ENCODE peak calls at places on chromosomes 1 and 21, in seven cellular contexts. One of them, this sample, is unnamed.

GRCh38 chr1:234607091-234608025 is 2.6 kb downstream of the IRF2BP2 start:
- DNase-seq in hypothalamus: no peak
- DNase-seq in H4: peak; percentile 53
- DNase-seq in HTR-8/SVneo: no peak
- DNase-seq in LHCN-M2: peak; percentile 68
- DNase-seq in activated T-cell treated with anti-CD3 and anti-CD28 coated beads for 1 hour: no peak
- DNase-seq in NCI-H1105: no peak
- DNase-seq in this sample: no peak

GRCh38 chr21:43775795-43776430 is at the start of gene CSTB:
- DNase-seq in hypothalamus: peak; percentile 84
- DNase-seq in H4: peak; percentile 70
- DNase-seq in HTR-8/SVneo: peak; percentile 76
- DNase-seq in LHCN-M2: peak; percentile 39
- DNase-seq in activated T-cell treated with anti-CD3 and anti-CD28 coated beads for 1 hour: peak; percentile 78
- DNase-seq in NCI-H1105: peak; percentile 83
- DNase-seq in this sample: peak; percentile 79

GRCh38 chr1:22296701-22297591 is 154.0 kb upstream of the WNT4 start:
- DNase-seq in hypothalamus: no peak
- DNase-seq in H4: peak; percentile 14
- DNase-seq in HTR-8/SVneo: no peak
- DNase-seq in LHCN-M2: no peak
- DNase-seq in activated T-cell treated with anti-CD3 and anti-CD28 coated beads for 1 hour: no peak
- DNase-seq in NCI-H1105: no peak
- DNase-seq in this sample: no peak

GRCh38 chr21:38986460-38987395 is 181.0 kb downstream of the ETS2 start:
- DNase-seq in hypothalamus: no peak
- DNase-seq in H4: no peak
- DNase-seq in HTR-8/SVneo: no peak
- DNase-seq in LHCN-M2: peak; percentile 42
- DNase-seq in activated T-cell treated with anti-CD3 and anti-CD28 coated beads for 1 hour: no peak
- DNase-seq in NCI-H1105: no peak
- DNase-seq in this sample: no peak

GRCh38 chr1:93537924-93538323 is 90.0 kb downstream of the FNBP1L start:
- DNase-seq in hypothalamus: no peak
- DNase-seq in H4: no peak
- DNase-seq in HTR-8/SVneo: no peak
- DNase-seq in LHCN-M2: no peak
- DNase-seq in activated T-cell treated with anti-CD3 and anti-CD28 coated beads for 1 hour: no peak
- DNase-seq in NCI-H1105: no peak
- DNase-seq in this sample: no peak

GRCh38 chr1:30847358-30847972 is 61.1 kb downstream of the SDC3 start:
- DNase-seq in hypothalamus: peak; percentile 77
- DNase-seq in H4: peak; percentile 63
- DNase-seq in HTR-8/SVneo: no peak
- DNase-seq in LHCN-M2: no peak
- DNase-seq in activated T-cell treated with anti-CD3 and anti-CD28 coated beads for 1 hour: no peak
- DNase-seq in NCI-H1105: no peak
- DNase-seq in this sample: peak; percentile 32

GRCh38 chr1:181469829-181470228 is 13.5 kb upstream of the CACNA1E start:
- DNase-seq in hypothalamus: no peak
- DNase-seq in H4: peak; percentile 35
- DNase-seq in HTR-8/SVneo: peak; percentile 58
- DNase-seq in LHCN-M2: peak; percentile 31
- DNase-seq in activated T-cell treated with anti-CD3 and anti-CD28 coated beads for 1 hour: no peak
- DNase-seq in NCI-H1105: no peak
- DNase-seq in this sample: no peak

GRCh38 chr21:34724131-34724856 is 55.5 kb downstream of the CLIC6 start:
- DNase-seq in hypothalamus: no peak
- DNase-seq in H4: no peak
- DNase-seq in HTR-8/SVneo: no peak
- DNase-seq in LHCN-M2: no peak
- DNase-seq in activated T-cell treated with anti-CD3 and anti-CD28 coated beads for 1 hour: no peak
- DNase-seq in NCI-H1105: no peak
- DNase-seq in this sample: no peak

GRCh38 chr1:7902478-7903084 is 38.1 kb downstream of the TNFRSF9 start:
- DNase-seq in hypothalamus: peak; percentile 9
- DNase-seq in H4: peak; percentile 69
- DNase-seq in HTR-8/SVneo: peak; percentile 77
- DNase-seq in LHCN-M2: peak; percentile 74
- DNase-seq in activated T-cell treated with anti-CD3 and anti-CD28 coated beads for 1 hour: peak; percentile 36
- DNase-seq in NCI-H1105: peak; percentile 73
- DNase-seq in this sample: peak; percentile 50

GRCh38 chr1:9900142-9901043 is 9.7 kb downstream of the CTNNBIP1 start:
- DNase-seq in hypothalamus: peak; percentile 40
- DNase-seq in H4: no peak
- DNase-seq in HTR-8/SVneo: no peak
- DNase-seq in LHCN-M2: no peak
- DNase-seq in activated T-cell treated with anti-CD3 and anti-CD28 coated beads for 1 hour: no peak
- DNase-seq in NCI-H1105: peak; percentile 85
- DNase-seq in this sample: no peak

GRCh38 chr1:87284456-87285240 is 44.0 kb upstream of the LMO4 start:
- DNase-seq in hypothalamus: no peak
- DNase-seq in H4: no peak
- DNase-seq in HTR-8/SVneo: no peak
- DNase-seq in LHCN-M2: peak; percentile 9
- DNase-seq in activated T-cell treated with anti-CD3 and anti-CD28 coated beads for 1 hour: no peak
- DNase-seq in NCI-H1105: no peak
- DNase-seq in this sample: no peak

GRCh38 chr1:36849956-36850355 is 184.4 kb downstream of the GRIK3 start:
- DNase-seq in hypothalamus: no peak
- DNase-seq in H4: no peak
- DNase-seq in HTR-8/SVneo: no peak
- DNase-seq in LHCN-M2: no peak
- DNase-seq in activated T-cell treated with anti-CD3 and anti-CD28 coated beads for 1 hour: no peak
- DNase-seq in NCI-H1105: no peak
- DNase-seq in this sample: no peak

GRCh38 chr21:14686466-14687276 is 140.6 kb upstream of the SAMSN1 start:
- DNase-seq in hypothalamus: no peak
- DNase-seq in H4: no peak
- DNase-seq in HTR-8/SVneo: no peak
- DNase-seq in LHCN-M2: no peak
- DNase-seq in activated T-cell treated with anti-CD3 and anti-CD28 coated beads for 1 hour: no peak
- DNase-seq in NCI-H1105: no peak
- DNase-seq in this sample: no peak

GRCh38 chr1:20368866-20369545 is 78.3 kb downstream of the VWA5B1 start:
- DNase-seq in hypothalamus: no peak
- DNase-seq in H4: no peak
- DNase-seq in HTR-8/SVneo: no peak
- DNase-seq in LHCN-M2: no peak
- DNase-seq in activated T-cell treated with anti-CD3 and anti-CD28 coated beads for 1 hour: no peak
- DNase-seq in NCI-H1105: peak; percentile 82
- DNase-seq in this sample: no peak

GRCh38 chr1:205450448-205450847 is 5.4 kb downstream of the BLACAT1 start:
- DNase-seq in hypothalamus: no peak
- DNase-seq in H4: no peak
- DNase-seq in HTR-8/SVneo: no peak
- DNase-seq in LHCN-M2: no peak
- DNase-seq in activated T-cell treated with anti-CD3 and anti-CD28 coated beads for 1 hour: no peak
- DNase-seq in NCI-H1105: no peak
- DNase-seq in this sample: no peak

This sample was measured in progenitor cell of endocrine pancreas.